ENCODE peak calls at places on chromosomes 11 and 22, in six cellular contexts. One of them, this sample, is unnamed.

GRCh38 chr22:44486538-44486937 is 11.5 kb downstream of the RTL6 start:
- DNase-seq in coronary artery: no peak
- DNase-seq in epithelial cell of esophagus: no peak
- DNase-seq in AG04449: no peak
- DNase-seq in MCF 10A: no peak
- DNase-seq in adrenal gland: peak
- DNase-seq in this sample: no peak

GRCh38 chr11:66302656-66303055 is 11.0 kb downstream of the TMEM151A start:
- DNase-seq in epithelial cell of esophagus: no peak
- DNase-seq in AG04449: no peak
- DNase-seq in MCF 10A: no peak
- DNase-seq in adrenal gland: no peak
- DNase-seq in coronary artery: no peak
- DNase-seq in this sample: no peak

GRCh38 chr22:33049125-33049729 is 9.0 kb downstream of the SYN3 start:
- DNase-seq in AG04449: no peak
- DNase-seq in adrenal gland: peak
- DNase-seq in coronary artery: no peak
- DNase-seq in MCF 10A: peak
- DNase-seq in epithelial cell of esophagus: peak
- DNase-seq in this sample: no peak

GRCh38 chr11:77151804-77152513 is 23.9 kb downstream of the MYO7A start:
- DNase-seq in adrenal gland: peak
- DNase-seq in coronary artery: no peak
- DNase-seq in epithelial cell of esophagus: no peak
- DNase-seq in AG04449: no peak
- DNase-seq in MCF 10A: no peak
- DNase-seq in this sample: no peak

GRCh38 chr22:41951898-41952474 is at the start of gene SMIM45:
- DNase-seq in adrenal gland: no peak
- DNase-seq in epithelial cell of esophagus: no peak
- DNase-seq in AG04449: no peak
- DNase-seq in coronary artery: no peak
- DNase-seq in MCF 10A: no peak
- DNase-seq in this sample: no peak

GRCh38 chr22:50475652-50476002 is 792 bp upstream of the SBF1 start:
- DNase-seq in epithelial cell of esophagus: no peak
- DNase-seq in MCF 10A: no peak
- DNase-seq in adrenal gland: no peak
- DNase-seq in AG04449: no peak
- DNase-seq in coronary artery: no peak
- DNase-seq in this sample: no peak

GRCh38 chr11:93116641-93117577 is 80.9 kb downstream of the SLC36A4 start:
- DNase-seq in adrenal gland: no peak
- DNase-seq in AG04449: no peak
- DNase-seq in MCF 10A: peak
- DNase-seq in coronary artery: no peak
- DNase-seq in epithelial cell of esophagus: peak
- DNase-seq in this sample: no peak

GRCh38 chr22:28950567-28951411 is 67.4 kb downstream of the ZNRF3 start:
- DNase-seq in adrenal gland: peak
- DNase-seq in epithelial cell of esophagus: no peak
- DNase-seq in coronary artery: no peak
- DNase-seq in AG04449: no peak
- DNase-seq in MCF 10A: no peak
- DNase-seq in this sample: no peak

GRCh38 chr22:19795617-19796008 is 35.0 kb downstream of the TBX1 start:
- DNase-seq in epithelial cell of esophagus: no peak
- DNase-seq in adrenal gland: no peak
- DNase-seq in MCF 10A: no peak
- DNase-seq in AG04449: no peak
- DNase-seq in coronary artery: no peak
- DNase-seq in this sample: no peak

GRCh38 chr11:10455637-10456487 is 798 bp downstream of the AMPD3 start:
- DNase-seq in AG04449: peak
- DNase-seq in adrenal gland: peak
- DNase-seq in MCF 10A: peak
- DNase-seq in epithelial cell of esophagus: peak
- DNase-seq in coronary artery: no peak
- DNase-seq in this sample: peak

GRCh38 chr22:40051322-40051721 is 56.6 kb downstream of the FAM83F start:
- DNase-seq in adrenal gland: no peak
- DNase-seq in AG04449: no peak
- DNase-seq in MCF 10A: no peak
- DNase-seq in epithelial cell of esophagus: no peak
- DNase-seq in coronary artery: no peak
- DNase-seq in this sample: no peak

GRCh38 chr11:6746086-6746618 is 25.6 kb downstream of the OR2AG2 start:
- DNase-seq in epithelial cell of esophagus: no peak
- DNase-seq in coronary artery: no peak
- DNase-seq in MCF 10A: no peak
- DNase-seq in adrenal gland: no peak
- DNase-seq in AG04449: no peak
- DNase-seq in this sample: no peak

GRCh38 chr11:127651888-127652221 is 651.3 kb upstream of the KIRREL3 start:
- DNase-seq in AG04449: no peak
- DNase-seq in epithelial cell of esophagus: no peak
- DNase-seq in MCF 10A: no peak
- DNase-seq in adrenal gland: no peak
- DNase-seq in coronary artery: no peak
- DNase-seq in this sample: no peak

GRCh38 chr11:94722735-94723134 is 45.4 kb upstream of the AMOTL1 start:
- DNase-seq in adrenal gland: no peak
- DNase-seq in MCF 10A: no peak
- DNase-seq in AG04449: no peak
- DNase-seq in epithelial cell of esophagus: no peak
- DNase-seq in coronary artery: no peak
- DNase-seq in this sample: no peak

GRCh38 chr22:35896306-35896705 is 132.3 kb downstream of the RBFOX2 start:
- DNase-seq in AG04449: no peak
- DNase-seq in MCF 10A: no peak
- DNase-seq in adrenal gland: no peak
- DNase-seq in coronary artery: no peak
- DNase-seq in epithelial cell of esophagus: peak
- DNase-seq in this sample: no peak

GRCh38 chr22:19055801-19056200 is 66.4 kb downstream of the DGCR2 start:
- DNase-seq in epithelial cell of esophagus: no peak
- DNase-seq in coronary artery: no peak
- DNase-seq in adrenal gland: no peak
- DNase-seq in AG04449: no peak
- DNase-seq in MCF 10A: no peak
- DNase-seq in this sample: no peak

GRCh38 chr11:124402326-124402922 is 3.6 kb upstream of the OR8B3 start:
- DNase-seq in coronary artery: no peak
- DNase-seq in MCF 10A: peak
- DNase-seq in epithelial cell of esophagus: peak
- DNase-seq in AG04449: peak
- DNase-seq in adrenal gland: peak
- DNase-seq in this sample: no peak

GRCh38 chr22:19694696-19695095 is 19.6 kb upstream of the SEPTIN5 start:
- DNase-seq in MCF 10A: no peak
- DNase-seq in AG04449: no peak
- DNase-seq in coronary artery: no peak
- DNase-seq in adrenal gland: no peak
- DNase-seq in epithelial cell of esophagus: no peak
- DNase-seq in this sample: no peak

GRCh38 chr11:44104472-44105294 is 9.2 kb downstream of the EXT2 start:
- DNase-seq in adrenal gland: no peak
- DNase-seq in MCF 10A: peak
- DNase-seq in AG04449: no peak
- DNase-seq in coronary artery: no peak
- DNase-seq in epithelial cell of esophagus: peak
- DNase-seq in this sample: no peak

GRCh38 chr11:129766858-129767604 is 48.6 kb upstream of the TMEM45B start:
- DNase-seq in adrenal gland: peak
- DNase-seq in MCF 10A: peak
- DNase-seq in coronary artery: no peak
- DNase-seq in epithelial cell of esophagus: peak
- DNase-seq in AG04449: no peak
- DNase-seq in this sample: no peak

GRCh38 chr11:117823294-117823940 is 1.1 kb downstream of the FXYD2 start:
- DNase-seq in MCF 10A: no peak
- DNase-seq in epithelial cell of esophagus: no peak
- DNase-seq in coronary artery: peak
- DNase-seq in AG04449: no peak
- DNase-seq in adrenal gland: peak
- DNase-seq in this sample: no peak
- TF ChIP-seq CTCF in MCF 10A: no peak
- TF ChIP-seq CTCF in epithelial cell of esophagus: peak
- TF ChIP-seq CTCF in coronary artery: no peak
- TF ChIP-seq CTCF in AG04449: no peak
- TF ChIP-seq CTCF in adrenal gland: no peak
- TF ChIP-seq CTCF in this sample: no peak

DNA sequence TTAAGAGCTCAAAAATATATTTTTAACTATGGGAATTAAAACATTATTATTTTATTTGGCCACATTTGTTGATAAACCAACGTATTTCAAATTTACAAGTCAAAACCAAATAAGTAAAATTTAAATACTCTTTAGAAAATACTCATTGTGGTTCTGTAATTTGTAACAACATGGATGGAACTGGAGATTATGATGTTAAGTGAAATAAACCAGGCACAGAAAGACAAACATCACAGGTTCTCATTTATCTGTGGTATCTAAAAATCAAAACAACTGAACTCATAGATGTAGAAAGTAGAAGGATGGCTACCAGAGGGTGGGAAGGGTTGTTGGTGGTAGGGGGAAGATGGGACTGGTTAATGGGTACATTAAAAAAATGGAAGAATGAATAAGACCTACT is 50.8 kb downstream of the STK33 start:
- DNase-seq in AG04449: no peak
- DNase-seq in adrenal gland: no peak
- DNase-seq in epithelial cell of esophagus: no peak
- DNase-seq in MCF 10A: no peak
- DNase-seq in coronary artery: no peak
- DNase-seq in this sample: no peak
- TF ChIP-seq CTCF in AG04449: no peak
- TF ChIP-seq CTCF in adrenal gland: no peak
- TF ChIP-seq CTCF in epithelial cell of esophagus: no peak
- TF ChIP-seq CTCF in MCF 10A: no peak
- TF ChIP-seq CTCF in coronary artery: no peak
- TF ChIP-seq CTCF in this sample: no peak

DNA sequence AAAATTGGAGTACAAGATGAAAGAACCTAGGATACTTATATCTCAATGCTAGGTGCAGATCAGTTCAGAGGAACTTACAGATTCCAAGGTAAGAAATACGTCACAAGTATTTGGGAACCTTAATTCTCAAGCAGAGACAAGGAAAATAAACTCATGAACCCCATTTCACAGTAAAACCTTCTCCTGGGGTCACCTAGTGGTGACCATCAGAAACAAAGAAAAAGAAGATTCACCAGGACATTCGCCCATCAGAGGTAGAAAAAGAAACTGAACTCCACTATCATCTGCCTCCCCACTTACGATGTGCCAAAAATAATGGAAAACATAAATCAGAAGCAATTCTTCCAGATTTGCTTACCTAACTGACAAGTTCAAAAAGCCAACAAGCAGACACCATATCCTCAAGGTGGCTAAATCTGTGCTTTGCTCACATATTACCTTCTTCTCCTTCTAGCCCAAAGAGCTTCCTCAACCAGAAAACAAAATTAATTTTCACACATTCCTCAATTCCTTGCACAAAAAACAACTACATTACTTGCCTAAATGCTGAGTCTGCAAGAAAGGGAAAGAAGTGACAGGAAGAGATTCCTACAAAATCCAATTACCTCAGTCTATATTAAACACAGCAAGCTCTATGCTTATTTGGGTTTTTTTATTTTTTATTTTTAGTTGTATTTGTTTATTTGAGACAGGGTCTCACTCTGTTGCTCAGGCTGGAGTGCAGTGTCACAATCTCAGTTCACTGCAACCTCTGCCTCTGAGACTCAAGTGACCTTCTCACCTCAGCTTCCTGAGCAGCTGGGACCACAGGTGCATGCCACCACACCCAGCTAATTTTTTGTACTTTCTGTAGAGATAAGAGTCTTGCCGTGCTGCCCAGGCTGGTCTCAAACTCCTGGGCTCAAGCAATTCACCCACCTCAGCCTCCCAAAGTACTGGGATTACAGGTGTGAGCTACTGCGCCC is 4.7 kb downstream of the DENND5A start:
- DNase-seq in AG04449: no peak
- DNase-seq in adrenal gland: no peak
- DNase-seq in MCF 10A: no peak
- DNase-seq in coronary artery: no peak
- DNase-seq in epithelial cell of esophagus: no peak
- DNase-seq in this sample: no peak
- TF ChIP-seq CTCF in AG04449: no peak
- TF ChIP-seq CTCF in adrenal gland: peak
- TF ChIP-seq CTCF in MCF 10A: no peak
- TF ChIP-seq CTCF in coronary artery: no peak
- TF ChIP-seq CTCF in epithelial cell of esophagus: no peak
- TF ChIP-seq CTCF in this sample: no peak

GRCh38 chr11:69239320-69240040 is 54.5 kb upstream of the MYEOV start:
- DNase-seq in MCF 10A: no peak
- DNase-seq in adrenal gland: no peak
- DNase-seq in AG04449: no peak
- DNase-seq in epithelial cell of esophagus: no peak
- DNase-seq in coronary artery: peak
- DNase-seq in this sample: no peak

GRCh38 chr11:69241844-69242582 is 51.9 kb upstream of the MYEOV start:
- DNase-seq in coronary artery: no peak
- DNase-seq in AG04449: no peak
- DNase-seq in adrenal gland: no peak
- DNase-seq in MCF 10A: peak
- DNase-seq in epithelial cell of esophagus: no peak
- DNase-seq in this sample: no peak

GRCh38 chr11:69241075-69241740 is 52.7 kb upstream of the MYEOV start:
- DNase-seq in AG04449: no peak
- DNase-seq in epithelial cell of esophagus: no peak
- DNase-seq in coronary artery: no peak
- DNase-seq in MCF 10A: no peak
- DNase-seq in adrenal gland: no peak
- DNase-seq in this sample: no peak

GRCh38 chr11:69238562-69239319 is 55.2 kb upstream of the MYEOV start:
- DNase-seq in AG04449: no peak
- DNase-seq in epithelial cell of esophagus: no peak
- DNase-seq in coronary artery: peak
- DNase-seq in adrenal gland: no peak
- DNase-seq in MCF 10A: no peak
- DNase-seq in this sample: no peak

DNA sequence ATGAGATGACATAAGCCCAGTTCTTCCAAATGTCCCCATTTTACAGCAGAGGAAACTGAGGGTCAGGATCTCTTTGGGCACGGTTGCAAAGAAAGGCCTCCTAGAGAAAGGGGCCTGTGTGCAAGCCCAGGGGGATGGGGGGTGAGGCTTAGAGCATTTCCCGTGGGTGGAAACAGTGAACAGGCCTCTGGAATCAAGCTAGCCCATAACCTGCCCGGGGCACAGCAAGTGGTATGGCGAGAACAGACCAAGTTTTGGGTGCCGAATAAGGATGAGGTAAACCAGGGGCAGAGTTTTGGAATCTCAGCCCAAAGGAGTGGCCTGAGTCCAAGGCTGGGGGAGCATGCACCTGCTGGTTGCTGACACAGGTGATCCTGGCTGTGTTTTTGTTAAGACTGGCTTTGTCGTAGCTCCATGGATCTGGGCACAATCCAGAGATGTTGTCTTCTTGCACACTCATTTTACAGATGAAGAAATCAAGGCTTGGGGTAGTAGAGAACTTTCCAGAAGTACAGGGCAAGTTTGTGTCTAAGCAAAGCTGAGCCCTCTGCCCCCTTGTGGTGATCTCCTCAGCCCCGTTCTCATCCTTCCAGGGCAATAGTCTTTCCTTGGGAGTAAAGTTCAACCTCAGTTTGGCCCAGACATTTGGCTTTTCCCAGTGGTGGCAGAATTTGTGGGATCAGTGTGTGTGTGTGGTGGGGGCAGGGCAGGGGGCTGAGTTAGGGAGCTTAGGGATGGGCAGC is 53.5 kb upstream of the MYEOV start:
- DNase-seq in coronary artery: peak
- DNase-seq in epithelial cell of esophagus: peak
- DNase-seq in AG04449: no peak
- DNase-seq in MCF 10A: peak
- DNase-seq in adrenal gland: peak
- DNase-seq in this sample: no peak
- TF ChIP-seq CTCF in coronary artery: no peak
- TF ChIP-seq CTCF in epithelial cell of esophagus: peak
- TF ChIP-seq CTCF in AG04449: peak
- TF ChIP-seq CTCF in MCF 10A: peak
- TF ChIP-seq CTCF in adrenal gland: no peak
- TF ChIP-seq CTCF in this sample: no peak

This sample was measured in esophagus squamous epithelium.